ENCODE peak calls at places on chromosomes 7 and 10, in seven cellular contexts. One of them, this sample, is unnamed.

GRCh38 chr7:95126053-95126709 is 198.2 kb downstream of the PON1 start:
- DNase-seq in RCC 7860: no peak
- DNase-seq in uterus: no peak
- DNase-seq in cardiac fibroblast: no peak
- DNase-seq in breast epithelium: no peak
- DNase-seq in HAP-1: no peak
- DNase-seq in stimulated activated naive CD8-positive, alpha-beta T cell treated with anti-CD3 and anti-CD28 coated beads, Interleukin-15, amount 100 ng/mL, for 72 hours: no peak
- DNase-seq in this sample: no peak

GRCh38 chr7:2299131-2299829 is 15.0 kb downstream of the SNX8 start:
- DNase-seq in HAP-1: no peak
- DNase-seq in cardiac fibroblast: peak; percentile 82
- DNase-seq in stimulated activated naive CD8-positive, alpha-beta T cell treated with anti-CD3 and anti-CD28 coated beads, Interleukin-15, amount 100 ng/mL, for 72 hours: peak; percentile 46
- DNase-seq in uterus: peak; percentile 25
- DNase-seq in breast epithelium: no peak
- DNase-seq in RCC 7860: no peak
- DNase-seq in this sample: no peak

GRCh38 chr7:157139142-157140117 is 704 bp downstream of the UBE3C start:
- DNase-seq in stimulated activated naive CD8-positive, alpha-beta T cell treated with anti-CD3 and anti-CD28 coated beads, Interleukin-15, amount 100 ng/mL, for 72 hours: no peak
- DNase-seq in RCC 7860: no peak
- DNase-seq in uterus: peak; percentile 30
- DNase-seq in HAP-1: no peak
- DNase-seq in breast epithelium: no peak
- DNase-seq in cardiac fibroblast: peak; percentile 18
- DNase-seq in this sample: peak; percentile 18

GRCh38 chr10:109956454-109957091 is 33.3 kb upstream of the XPNPEP1 start:
- DNase-seq in stimulated activated naive CD8-positive, alpha-beta T cell treated with anti-CD3 and anti-CD28 coated beads, Interleukin-15, amount 100 ng/mL, for 72 hours: peak; percentile 49
- DNase-seq in RCC 7860: peak; percentile 38
- DNase-seq in cardiac fibroblast: no peak
- DNase-seq in HAP-1: peak; percentile 60
- DNase-seq in breast epithelium: no peak
- DNase-seq in uterus: no peak
- DNase-seq in this sample: peak; percentile 52

GRCh38 chr7:100353685-100354330 is 4.1 kb upstream of the PILRB start:
- DNase-seq in RCC 7860: no peak
- DNase-seq in breast epithelium: no peak
- DNase-seq in stimulated activated naive CD8-positive, alpha-beta T cell treated with anti-CD3 and anti-CD28 coated beads, Interleukin-15, amount 100 ng/mL, for 72 hours: peak; percentile 37
- DNase-seq in HAP-1: no peak
- DNase-seq in cardiac fibroblast: no peak
- DNase-seq in uterus: no peak
- DNase-seq in this sample: no peak

GRCh38 chr10:74063256-74063655 is 65.3 kb downstream of the VCL start:
- DNase-seq in uterus: no peak
- DNase-seq in cardiac fibroblast: peak; percentile 40
- DNase-seq in breast epithelium: no peak
- DNase-seq in RCC 7860: peak; percentile 17
- DNase-seq in stimulated activated naive CD8-positive, alpha-beta T cell treated with anti-CD3 and anti-CD28 coated beads, Interleukin-15, amount 100 ng/mL, for 72 hours: no peak
- DNase-seq in HAP-1: no peak
- DNase-seq in this sample: no peak

GRCh38 chr10:37713642-37714041 is 143.8 kb downstream of the ZNF248 start:
- DNase-seq in uterus: no peak
- DNase-seq in stimulated activated naive CD8-positive, alpha-beta T cell treated with anti-CD3 and anti-CD28 coated beads, Interleukin-15, amount 100 ng/mL, for 72 hours: no peak
- DNase-seq in cardiac fibroblast: no peak
- DNase-seq in RCC 7860: no peak
- DNase-seq in breast epithelium: no peak
- DNase-seq in HAP-1: no peak
- DNase-seq in this sample: no peak

GRCh38 chr7:7673240-7673550 is 32.6 kb downstream of the UMAD1 start:
- DNase-seq in HAP-1: no peak
- DNase-seq in cardiac fibroblast: no peak
- DNase-seq in breast epithelium: no peak
- DNase-seq in uterus: no peak
- DNase-seq in RCC 7860: no peak
- DNase-seq in stimulated activated naive CD8-positive, alpha-beta T cell treated with anti-CD3 and anti-CD28 coated beads, Interleukin-15, amount 100 ng/mL, for 72 hours: no peak
- DNase-seq in this sample: no peak

GRCh38 chr7:90224204-90224603 is 12.7 kb downstream of the STEAP2 start:
- DNase-seq in RCC 7860: no peak
- DNase-seq in HAP-1: peak; percentile 40
- DNase-seq in breast epithelium: no peak
- DNase-seq in stimulated activated naive CD8-positive, alpha-beta T cell treated with anti-CD3 and anti-CD28 coated beads, Interleukin-15, amount 100 ng/mL, for 72 hours: no peak
- DNase-seq in cardiac fibroblast: no peak
- DNase-seq in uterus: no peak
- DNase-seq in this sample: peak; percentile 77

GRCh38 chr10:129612481-129613109 is 145.6 kb downstream of the MGMT start:
- DNase-seq in HAP-1: no peak
- DNase-seq in RCC 7860: no peak
- DNase-seq in cardiac fibroblast: no peak
- DNase-seq in uterus: no peak
- DNase-seq in stimulated activated naive CD8-positive, alpha-beta T cell treated with anti-CD3 and anti-CD28 coated beads, Interleukin-15, amount 100 ng/mL, for 72 hours: no peak
- DNase-seq in breast epithelium: no peak
- DNase-seq in this sample: no peak

GRCh38 chr10:28906934-28907333 is 229.6 kb downstream of the BAMBI start:
- DNase-seq in cardiac fibroblast: peak; percentile 46
- DNase-seq in RCC 7860: no peak
- DNase-seq in HAP-1: no peak
- DNase-seq in uterus: no peak
- DNase-seq in stimulated activated naive CD8-positive, alpha-beta T cell treated with anti-CD3 and anti-CD28 coated beads, Interleukin-15, amount 100 ng/mL, for 72 hours: no peak
- DNase-seq in breast epithelium: no peak
- DNase-seq in this sample: no peak

GRCh38 chr7:142359694-142360279 is 101.9 kb upstream of the PRSS58 start:
- DNase-seq in HAP-1: no peak
- DNase-seq in cardiac fibroblast: peak; percentile 10
- DNase-seq in RCC 7860: no peak
- DNase-seq in breast epithelium: no peak
- DNase-seq in stimulated activated naive CD8-positive, alpha-beta T cell treated with anti-CD3 and anti-CD28 coated beads, Interleukin-15, amount 100 ng/mL, for 72 hours: no peak
- DNase-seq in uterus: no peak
- DNase-seq in this sample: no peak

GRCh38 chr10:101588879-101589278 is 758 bp downstream of the DPCD start:
- DNase-seq in uterus: no peak
- DNase-seq in stimulated activated naive CD8-positive, alpha-beta T cell treated with anti-CD3 and anti-CD28 coated beads, Interleukin-15, amount 100 ng/mL, for 72 hours: no peak
- DNase-seq in HAP-1: no peak
- DNase-seq in RCC 7860: peak; percentile 25
- DNase-seq in breast epithelium: no peak
- DNase-seq in cardiac fibroblast: peak; percentile 73
- DNase-seq in this sample: no peak

GRCh38 chr10:35896011-35896410 is 253.9 kb upstream of the FZD8 start:
- DNase-seq in HAP-1: no peak
- DNase-seq in RCC 7860: no peak
- DNase-seq in stimulated activated naive CD8-positive, alpha-beta T cell treated with anti-CD3 and anti-CD28 coated beads, Interleukin-15, amount 100 ng/mL, for 72 hours: no peak
- DNase-seq in cardiac fibroblast: peak; percentile 56
- DNase-seq in breast epithelium: no peak
- DNase-seq in uterus: no peak
- DNase-seq in this sample: no peak

GRCh38 chr7:80410081-80410480 is 101.8 kb downstream of the GNAT3 start:
- DNase-seq in cardiac fibroblast: no peak
- DNase-seq in stimulated activated naive CD8-positive, alpha-beta T cell treated with anti-CD3 and anti-CD28 coated beads, Interleukin-15, amount 100 ng/mL, for 72 hours: no peak
- DNase-seq in HAP-1: no peak
- DNase-seq in breast epithelium: no peak
- DNase-seq in RCC 7860: no peak
- DNase-seq in uterus: no peak
- DNase-seq in this sample: no peak

GRCh38 chr10:1136268-1136667 is 80.1 kb downstream of the WDR37 start:
- DNase-seq in RCC 7860: no peak
- DNase-seq in cardiac fibroblast: no peak
- DNase-seq in breast epithelium: no peak
- DNase-seq in stimulated activated naive CD8-positive, alpha-beta T cell treated with anti-CD3 and anti-CD28 coated beads, Interleukin-15, amount 100 ng/mL, for 72 hours: no peak
- DNase-seq in HAP-1: no peak
- DNase-seq in uterus: no peak
- DNase-seq in this sample: no peak

GRCh38 chr10:93604145-93604544 is 3.1 kb upstream of the RBP4 start:
- DNase-seq in RCC 7860: no peak
- DNase-seq in uterus: no peak
- DNase-seq in breast epithelium: no peak
- DNase-seq in HAP-1: no peak
- DNase-seq in cardiac fibroblast: no peak
- DNase-seq in stimulated activated naive CD8-positive, alpha-beta T cell treated with anti-CD3 and anti-CD28 coated beads, Interleukin-15, amount 100 ng/mL, for 72 hours: no peak
- DNase-seq in this sample: no peak

GRCh38 chr10:92592761-92593552 is at the start of gene KIF11:
- DNase-seq in stimulated activated naive CD8-positive, alpha-beta T cell treated with anti-CD3 and anti-CD28 coated beads, Interleukin-15, amount 100 ng/mL, for 72 hours: peak; percentile 97
- DNase-seq in RCC 7860: peak; percentile 93
- DNase-seq in breast epithelium: peak; percentile 97
- DNase-seq in uterus: peak; percentile 96
- DNase-seq in HAP-1: peak; percentile 94
- DNase-seq in cardiac fibroblast: peak; percentile 97
- DNase-seq in this sample: peak; percentile 92

GRCh38 chr10:34492081-34492480 is 323.0 kb downstream of the PARD3 start:
- DNase-seq in uterus: no peak
- DNase-seq in RCC 7860: no peak
- DNase-seq in breast epithelium: no peak
- DNase-seq in HAP-1: no peak
- DNase-seq in cardiac fibroblast: no peak
- DNase-seq in stimulated activated naive CD8-positive, alpha-beta T cell treated with anti-CD3 and anti-CD28 coated beads, Interleukin-15, amount 100 ng/mL, for 72 hours: no peak
- DNase-seq in this sample: no peak

GRCh38 chr10:124005991-124006392 is 87.4 kb downstream of the CHST15 start:
- DNase-seq in uterus: no peak
- DNase-seq in breast epithelium: peak; percentile 43
- DNase-seq in RCC 7860: no peak
- DNase-seq in cardiac fibroblast: no peak
- DNase-seq in stimulated activated naive CD8-positive, alpha-beta T cell treated with anti-CD3 and anti-CD28 coated beads, Interleukin-15, amount 100 ng/mL, for 72 hours: no peak
- DNase-seq in HAP-1: no peak
- DNase-seq in this sample: no peak